ENCODE peak calls at places on chromosomes 16 and 17, in ten cellular contexts. M is GM20000; D is left colon; O is ELF-1; K is T-helper 1 cell; H is LHCN-M2; J is A172; A is hepatocyte; N is NCI-H1436 treated with DMSO at 0.1 percent for 48 hours; V is activated effector memory CD4-positive, alpha-beta T cell treated with Interleukin-2 at 50 U/mL for 16 hours. C is an unnamed sample.

GRCh38 chr17:18257747-18258355 is 687 bp downstream of the FLII start:
- DNase-seq in M (peak; percentile 83), D (peak; percentile 84), O (peak; percentile 77), K (peak; percentile 33), H (peak; percentile 78), J (peak; percentile 82), A (peak; percentile 79), N (no peak), V (peak; percentile 28), C (peak; percentile 68)

GRCh38 chr16:23867566-23867965 is 31.8 kb downstream of the PRKCB start:
- DNase-seq in M (no peak), D (no peak), O (no peak), K (no peak), H (no peak), J (no peak), A (no peak), N (no peak), V (no peak), C (no peak)

GRCh38 chr17:42690596-42690995 is 8.3 kb downstream of the CNTNAP1 start:
- DNase-seq in M (no peak), D (no peak), O (no peak), K (no peak), H (no peak), J (no peak), A (no peak), N (no peak), V (no peak), C (no peak)

GRCh38 chr16:88339926-88340754 is 42.6 kb upstream of the ZNF469 start:
- DNase-seq in M (no peak), D (peak; percentile 38), O (no peak), K (no peak), H (no peak), J (no peak), A (no peak), N (no peak), V (no peak), C (no peak)

GRCh38 chr16:64893386-64893785 is 228.5 kb downstream of the CDH11 start:
- DNase-seq in M (no peak), D (no peak), O (no peak), K (no peak), H (no peak), J (no peak), A (no peak), N (no peak), V (no peak), C (no peak)

GRCh38 chr16:55568151-55568693 is 1.7 kb downstream of the CAPNS2 start:
- DNase-seq in M (no peak), D (no peak), O (no peak), K (no peak), H (no peak), J (no peak), A (no peak), N (no peak), V (no peak), C (no peak)

GRCh38 chr17:2925011-2925410 is 128.8 kb downstream of the RAP1GAP2 start:
- DNase-seq in M (no peak), D (no peak), O (no peak), K (no peak), H (no peak), J (no peak), A (no peak), N (no peak), V (no peak), C (no peak)

GRCh38 chr17:20095366-20096080 is 86.4 kb downstream of the SPECC1 start:
- DNase-seq in M (no peak), D (peak; percentile 32), O (peak; percentile 66), K (no peak), H (peak; percentile 38), J (peak; percentile 24), A (peak; percentile 60), N (no peak), V (no peak), C (peak; percentile 84)

GRCh38 chr16:66614161-66614802 is 9.8 kb downstream of the CMTM3 start:
- DNase-seq in M (no peak), D (no peak), O (peak; percentile 66), K (no peak), H (no peak), J (no peak), A (no peak), N (no peak), V (no peak), C (no peak)

GRCh38 chr16:26765087-26765486 is 301.6 kb upstream of the C16orf82 start:
- DNase-seq in M (no peak), D (no peak), O (peak; percentile 7), K (no peak), H (no peak), J (no peak), A (peak; percentile 13), N (no peak), V (no peak), C (no peak)

GRCh38 chr17:2899911-2900310 is 103.7 kb downstream of the RAP1GAP2 start:
- DNase-seq in M (no peak), D (no peak), O (no peak), K (no peak), H (peak; percentile 13), J (no peak), A (peak; percentile 72), N (no peak), V (no peak), C (no peak)

GRCh38 chr17:48841395-48841831 is 10.6 kb downstream of the CALCOCO2 start:
- DNase-seq in M (peak; percentile 68), D (no peak), O (no peak), K (no peak), H (peak; percentile 83), J (peak; percentile 22), A (no peak), N (no peak), V (no peak), C (peak; percentile 5)

GRCh38 chr16:68520649-68521086 is 18.4 kb upstream of the ZFP90 start:
- DNase-seq in M (peak; percentile 96), D (peak; percentile 94), O (peak; percentile 96), K (peak; percentile 79), H (peak; percentile 71), J (peak; percentile 92), A (peak; percentile 96), N (peak; percentile 78), V (peak; percentile 73), C (peak; percentile 61)

GRCh38 chr17:5661486-5662125 is 77.3 kb upstream of the NLRP1 start:
- DNase-seq in M (no peak), D (no peak), O (peak; percentile 26), K (no peak), H (no peak), J (peak; percentile 13), A (no peak), N (no peak), V (no peak), C (no peak)

GRCh38 chr16:11104168-11105037 is 151.6 kb downstream of the SOCS1 start:
- DNase-seq in M (no peak), D (no peak), O (no peak), K (no peak), H (no peak), J (no peak), A (no peak), N (no peak), V (no peak), C (no peak)

GRCh38 chr17:73697872-73698271 is 53.6 kb upstream of the SDK2 start:
- DNase-seq in M (no peak), D (peak; percentile 55), O (no peak), K (no peak), H (no peak), J (no peak), A (peak; percentile 46), N (no peak), V (no peak), C (no peak)

GRCh38 chr16:85326113-85326793 is 214.0 kb upstream of the CIBAR2 start:
- DNase-seq in M (no peak), D (no peak), O (no peak), K (no peak), H (no peak), J (no peak), A (no peak), N (no peak), V (no peak), C (no peak)

GRCh38 chr17:47989700-47990099 is 18.8 kb downstream of the CDK5RAP3 start:
- DNase-seq in M (no peak), D (no peak), O (no peak), K (no peak), H (peak; percentile 58), J (no peak), A (no peak), N (no peak), V (no peak), C (no peak)

GRCh38 chr16:84308120-84308519 is 13.4 kb downstream of the WFDC1 start:
- DNase-seq in M (no peak), D (peak; percentile 66), O (peak; percentile 78), K (no peak), H (peak; percentile 47), J (no peak), A (peak; percentile 66), N (no peak), V (no peak), C (no peak)

GRCh38 chr17:71052971-71053370 is 883.6 kb downstream of the KCNJ2 start:
- DNase-seq in M (no peak), D (no peak), O (no peak), K (no peak), H (no peak), J (no peak), A (no peak), N (no peak), V (no peak), C (no peak)

GRCh38 chr16:29315046-29315445 is 91.5 kb downstream of the NPIPB11 start:
- DNase-seq in M (no peak), D (no peak), O (no peak), K (no peak), H (no peak), J (no peak), A (no peak), N (no peak), V (no peak), C (no peak)

GRCh38 chr17:45131616-45132301 is 556 bp downstream of the PLCD3 start:
- DNase-seq in M (peak; percentile 64), D (peak; percentile 71), O (peak; percentile 81), K (peak; percentile 41), H (peak; percentile 31), J (no peak), A (peak; percentile 75), N (no peak), V (peak; percentile 21), C (no peak)

GRCh38 chr17:57956311-57957119 is 1.3 kb upstream of the CUEDC1 start:
- DNase-seq in M (peak; percentile 77), D (no peak), O (peak; percentile 34), K (peak; percentile 26), H (no peak), J (no peak), A (no peak), N (no peak), V (peak; percentile 20), C (no peak)

GRCh38 chr16:6573577-6573976 is 759.1 kb upstream of the RBFOX1 start:
- DNase-seq in M (no peak), D (peak; percentile 34), O (peak; percentile 87), K (no peak), H (no peak), J (no peak), A (peak; percentile 60), N (no peak), V (no peak), C (peak; percentile 70)

GRCh38 chr17:1473841-1474240 is 17.8 kb upstream of the CRK start:
- DNase-seq in M (peak; percentile 63), D (no peak), O (no peak), K (no peak), H (no peak), J (no peak), A (no peak), N (no peak), V (no peak), C (no peak)

GRCh38 chr17:7823581-7824001 is 10.4 kb upstream of the KDM6B start:
- DNase-seq in M (no peak), D (no peak), O (peak; percentile 75), K (no peak), H (no peak), J (no peak), A (peak; percentile 4), N (no peak), V (no peak), C (no peak)

GRCh38 chr17:16661217-16661616 is 7.6 kb upstream of the ZNF624 start:
- DNase-seq in M (no peak), D (no peak), O (no peak), K (no peak), H (no peak), J (no peak), A (no peak), N (no peak), V (no peak), C (no peak)

GRCh38 chr17:17609121-17609520 is 17.6 kb upstream of the PEMT start:
- DNase-seq in M (no peak), D (no peak), O (peak; percentile 62), K (no peak), H (no peak), J (peak; percentile 18), A (no peak), N (no peak), V (no peak), C (no peak)